ENCODE peak calls at places on chromosomes 12 and 14, in ten cellular contexts. H, W, V, T, C, U, Z, N, F and P are unnamed samples.
A peak's percentile ranks its signal among the peaks of the same experiment; 100 is the strongest.

GRCh38 chr14:48250575-48250974 is 575.2 kb upstream of the MDGA2 start:
- DNase-seq in C (no peak), H (no peak), T (no peak), N (no peak), V (no peak), F (no peak), Z (no peak), W (no peak), U (no peak), P (no peak)

GRCh38 chr12:49260165-49260564 is 4.7 kb upstream of the TUBA1C start:
- DNase-seq in F (no peak), W (peak; percentile 82), T (no peak), C (no peak), Z (no peak), H (no peak), N (no peak), V (peak; percentile 57), U (no peak), P (no peak)

GRCh38 chr12:111640498-111640897 is 41.4 kb upstream of the ATXN2 start:
- DNase-seq in H (no peak), N (no peak), F (no peak), Z (no peak), T (no peak), U (no peak), W (no peak), V (no peak), C (no peak), P (no peak)

GRCh38 chr14:33184587-33184986 is 245.9 kb downstream of the NPAS3 start:
- DNase-seq in N (no peak), V (peak; percentile 15), Z (no peak), H (no peak), C (peak; percentile 26), T (no peak), W (peak; percentile 27), U (no peak), F (no peak), P (no peak)

GRCh38 chr14:43803076-43803689 is 703.9 kb downstream of the FSCB start:
- DNase-seq in U (no peak), V (no peak), T (no peak), C (no peak), F (no peak), Z (no peak), N (no peak), H (no peak), W (no peak), P (no peak)

GRCh38 chr12:81615031-81615430 is 144.1 kb downstream of the PPFIA2 start:
- DNase-seq in C (no peak), Z (no peak), V (peak; percentile 25), U (no peak), T (no peak), F (no peak), N (no peak), H (no peak), W (no peak), P (no peak)

GRCh38 chr14:58297412-58297761 is 968 bp upstream of the ARID4A start:
- DNase-seq in V (no peak), T (no peak), Z (no peak), H (no peak), U (no peak), N (no peak), W (no peak), C (peak; percentile 75), F (no peak), P (no peak)

GRCh38 chr12:60394680-60395079 is 798.9 kb downstream of the SLC16A7 start:
- DNase-seq in Z (no peak), F (no peak), V (peak; percentile 86), U (no peak), N (no peak), W (peak; percentile 3), C (no peak), T (no peak), H (no peak), P (no peak)

GRCh38 chr12:57904848-57905811 is 36.2 kb upstream of the ATP23 start:
- DNase-seq in H (peak; percentile 89), W (peak; percentile 92), U (peak; percentile 86), F (peak; percentile 74), V (peak; percentile 71), N (peak; percentile 82), C (peak; percentile 93), T (peak; percentile 94), Z (peak; percentile 94), P (peak; percentile 79)

GRCh38 chr14:67541448-67542387 is 8.6 kb downstream of the PLEKHH1 start:
- DNase-seq in H (peak; percentile 77), T (peak; percentile 30), Z (peak; percentile 86), C (peak; percentile 39), W (no peak), U (no peak), F (no peak), N (no peak), V (no peak), P (no peak)
- H3K4me3 ChIP-seq in H (peak overlapping the region; percentile 1), T (no peak overlapping the region), Z (peak overlapping the region; percentile 39), C (no peak overlapping the region), W (peak overlapping the region; percentile 9), U (no peak overlapping the region), F (no peak overlapping the region), N (no peak overlapping the region), V (no peak overlapping the region), P (no peak overlapping the region)

DNA sequence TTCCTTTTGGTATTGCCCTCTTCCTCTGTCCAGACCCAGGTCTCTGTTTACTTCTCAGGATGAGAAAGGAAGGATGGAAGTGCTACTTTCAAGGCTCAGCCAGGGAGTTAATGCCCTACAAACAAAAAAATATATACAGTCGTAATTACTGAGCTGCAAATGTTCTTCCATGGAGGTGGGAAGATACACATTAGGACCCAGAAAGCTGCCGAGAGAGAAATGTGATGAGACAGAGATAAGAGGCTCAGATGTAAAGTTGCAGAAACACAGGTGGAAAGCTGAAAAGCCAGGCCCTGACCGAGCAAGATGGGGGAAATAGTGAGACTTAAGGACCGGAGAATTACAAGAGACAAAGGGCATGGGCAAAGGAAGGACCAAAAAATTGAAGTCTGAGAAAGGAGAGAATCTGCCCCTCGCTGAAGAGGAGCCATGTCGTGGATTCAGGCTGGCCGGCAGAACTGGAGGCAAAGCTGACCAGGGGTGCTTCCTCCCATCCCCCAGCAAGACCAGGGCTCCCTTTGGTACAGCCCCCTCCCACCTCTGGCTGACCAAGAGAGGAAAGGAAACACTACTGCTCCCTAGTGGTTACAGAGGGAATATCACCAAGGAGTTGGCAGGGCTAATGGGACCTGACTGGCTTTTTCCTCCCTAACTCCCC is 12.2 kb downstream of the ZFHX2 start:
- DNase-seq in C (peak; percentile 90), W (peak; percentile 59), N (no peak), T (no peak), F (no peak), H (peak; percentile 64), U (no peak), Z (no peak), V (no peak), P (peak; percentile 37)
- H3K27ac ChIP-seq in C (no peak overlapping the region), W (no peak overlapping the region), N (no peak overlapping the region), T (no peak overlapping the region), F (no peak overlapping the region), H (no peak overlapping the region), U (no peak overlapping the region), Z (no peak overlapping the region), V (no peak overlapping the region), P (no peak overlapping the region)

DNA sequence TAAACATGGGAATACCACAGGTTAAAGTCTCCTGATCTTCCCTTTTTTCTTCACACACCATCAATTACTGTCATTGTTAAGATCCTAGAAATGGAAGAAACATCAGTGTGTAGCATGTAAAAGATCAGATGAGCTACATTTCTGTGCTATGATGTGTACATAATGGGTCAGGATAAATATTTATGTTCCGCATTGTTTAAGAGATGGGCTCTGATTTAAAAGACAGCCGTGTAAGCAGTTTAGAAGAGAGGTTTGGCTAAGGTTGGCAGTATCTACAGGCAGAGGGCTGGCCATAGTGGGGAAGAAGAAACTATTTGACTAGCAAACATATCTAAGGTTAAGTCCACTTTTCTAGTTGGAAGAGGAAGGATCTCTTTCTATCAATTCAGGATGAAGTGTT is 49.4 kb downstream of the LRRC9 start:
- DNase-seq in N (no peak), Z (no peak), C (no peak), W (no peak), V (peak; percentile 38), T (no peak), U (no peak), H (no peak), F (no peak), P (no peak)
- H3K27me3 ChIP-seq in N (no peaks in the 10 kb centered on the region), Z (no peaks in the 10 kb centered on the region), C (no peaks in the 10 kb centered on the region), W (no peaks in the 10 kb centered on the region), V (no peaks in the 10 kb centered on the region), T (no peaks in the 10 kb centered on the region), U (no peaks in the 10 kb centered on the region), H (no peaks in the 10 kb centered on the region), F (no peaks in the 10 kb centered on the region), P (no peaks in the 10 kb centered on the region)

GRCh38 chr14:101928415-101928841 is 35.9 kb upstream of the DYNC1H1 start:
- DNase-seq in V (no peak), C (no peak), F (no peak), U (no peak), Z (no peak), N (no peak), H (peak; percentile 61), T (peak; percentile 58), W (no peak), P (no peak)
- H3K4me3 ChIP-seq in V (no peak overlapping the region), C (no peak overlapping the region), F (no peak overlapping the region), U (no peak overlapping the region), Z (no peak overlapping the region), N (no peak overlapping the region), H (no peak overlapping the region), T (no peak overlapping the region), W (no peak overlapping the region), P (no peak overlapping the region)

DNA sequence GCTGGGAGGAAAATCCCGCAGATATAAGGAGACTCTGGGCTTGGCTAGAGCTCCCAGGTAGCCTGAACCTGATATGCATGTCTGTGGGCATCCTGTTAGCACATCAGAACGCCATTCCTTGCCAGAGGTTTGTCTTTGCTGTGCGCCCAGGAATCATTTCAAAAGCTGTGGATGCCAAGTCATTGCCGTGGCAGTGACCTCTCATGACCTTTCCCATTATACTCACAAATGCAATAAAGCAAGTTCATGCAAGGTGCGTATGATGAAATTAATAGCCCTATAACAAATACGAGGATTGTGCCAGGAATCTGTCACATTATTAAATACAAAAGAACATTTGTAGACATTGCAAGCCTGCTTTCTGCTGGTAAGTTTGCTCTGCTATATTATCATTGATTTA is 229.1 kb upstream of the PELI2 start:
- DNase-seq in U (no peak), W (no peak), F (no peak), Z (no peak), C (no peak), N (no peak), H (no peak), V (no peak), T (no peak), P (no peak)
- H3K27ac ChIP-seq in U (no peak overlapping the region), W (no peak overlapping the region), F (no peak overlapping the region), Z (no peak overlapping the region), C (no peak overlapping the region), N (no peak overlapping the region), H (no peak overlapping the region), V (no peak overlapping the region), T (no peak overlapping the region), P (no peak overlapping the region)